ENCODE peak calls at places on chromosomes 5 and 9, in nine cellular contexts. One of them, this sample, is unnamed.
A peak's percentile ranks its signal among the peaks of the same experiment; 100 is the strongest.

GRCh38 chr9:120928015-120928719 is 1.6 kb upstream of the TRAF1 start:
- DNase-seq in cardiac muscle cell: no peak
- DNase-seq in PC-9: peak; percentile 11
- DNase-seq in fibroblast of lung: no peak
- DNase-seq in A549: no peak
- DNase-seq in uterus: peak; percentile 59
- DNase-seq in breast epithelium: no peak
- DNase-seq in left lung: peak; percentile 88
- DNase-seq in pancreas: peak; percentile 49
- DNase-seq in this sample: peak; percentile 40

GRCh38 chr9:130321082-130321481 is 55.5 kb downstream of the HMCN2 start:
- DNase-seq in left lung: peak; percentile 36
- DNase-seq in pancreas: no peak
- DNase-seq in PC-9: no peak
- DNase-seq in A549: no peak
- DNase-seq in breast epithelium: no peak
- DNase-seq in cardiac muscle cell: no peak
- DNase-seq in fibroblast of lung: no peak
- DNase-seq in uterus: no peak
- DNase-seq in this sample: no peak

GRCh38 chr5:102107865-102108264 is 188.2 kb downstream of the SLCO4C1 start:
- DNase-seq in pancreas: no peak
- DNase-seq in breast epithelium: no peak
- DNase-seq in A549: no peak
- DNase-seq in PC-9: no peak
- DNase-seq in cardiac muscle cell: no peak
- DNase-seq in fibroblast of lung: no peak
- DNase-seq in uterus: no peak
- DNase-seq in left lung: no peak
- DNase-seq in this sample: no peak

GRCh38 chr5:139246394-139246793 is 47.1 kb upstream of the MATR3 start:
- DNase-seq in A549: no peak
- DNase-seq in pancreas: no peak
- DNase-seq in fibroblast of lung: no peak
- DNase-seq in uterus: no peak
- DNase-seq in breast epithelium: no peak
- DNase-seq in left lung: peak; percentile 65
- DNase-seq in cardiac muscle cell: no peak
- DNase-seq in PC-9: peak; percentile 11
- DNase-seq in this sample: no peak

GRCh38 chr5:99771296-99771695 is 763.9 kb upstream of the FAM174A start:
- DNase-seq in fibroblast of lung: peak; percentile 2
- DNase-seq in uterus: no peak
- DNase-seq in pancreas: no peak
- DNase-seq in PC-9: no peak
- DNase-seq in cardiac muscle cell: no peak
- DNase-seq in breast epithelium: no peak
- DNase-seq in A549: no peak
- DNase-seq in left lung: no peak
- DNase-seq in this sample: no peak

GRCh38 chr9:103942171-103942570 is 151.9 kb upstream of the SMC2 start:
- DNase-seq in pancreas: no peak
- DNase-seq in uterus: no peak
- DNase-seq in PC-9: no peak
- DNase-seq in left lung: no peak
- DNase-seq in cardiac muscle cell: no peak
- DNase-seq in breast epithelium: no peak
- DNase-seq in fibroblast of lung: no peak
- DNase-seq in A549: no peak
- DNase-seq in this sample: no peak

GRCh38 chr5:207599-207998 is 10.4 kb downstream of the CCDC127 start:
- DNase-seq in uterus: no peak
- DNase-seq in PC-9: no peak
- DNase-seq in cardiac muscle cell: no peak
- DNase-seq in pancreas: no peak
- DNase-seq in left lung: no peak
- DNase-seq in fibroblast of lung: no peak
- DNase-seq in A549: no peak
- DNase-seq in breast epithelium: no peak
- DNase-seq in this sample: no peak

GRCh38 chr9:89679006-89679395 is 74.2 kb downstream of the GADD45G start:
- DNase-seq in cardiac muscle cell: no peak
- DNase-seq in left lung: no peak
- DNase-seq in PC-9: no peak
- DNase-seq in fibroblast of lung: no peak
- DNase-seq in breast epithelium: no peak
- DNase-seq in A549: no peak
- DNase-seq in pancreas: no peak
- DNase-seq in uterus: no peak
- DNase-seq in this sample: no peak

GRCh38 chr5:145666591-145666990 is 168.6 kb downstream of the PRELID2 start:
- DNase-seq in left lung: no peak
- DNase-seq in breast epithelium: no peak
- DNase-seq in A549: no peak
- DNase-seq in PC-9: no peak
- DNase-seq in cardiac muscle cell: no peak
- DNase-seq in fibroblast of lung: no peak
- DNase-seq in pancreas: no peak
- DNase-seq in uterus: no peak
- DNase-seq in this sample: no peak

GRCh38 chr9:21428235-21428634 is 12.0 kb upstream of the IFNA1 start:
- DNase-seq in PC-9: no peak
- DNase-seq in fibroblast of lung: no peak
- DNase-seq in cardiac muscle cell: no peak
- DNase-seq in left lung: no peak
- DNase-seq in A549: no peak
- DNase-seq in uterus: no peak
- DNase-seq in breast epithelium: no peak
- DNase-seq in pancreas: no peak
- DNase-seq in this sample: no peak

GRCh38 chr5:53035868-53036381 is 46.8 kb downstream of the ITGA2 start:
- DNase-seq in uterus: no peak
- DNase-seq in pancreas: no peak
- DNase-seq in A549: peak; percentile 48
- DNase-seq in cardiac muscle cell: no peak
- DNase-seq in fibroblast of lung: peak; percentile 39
- DNase-seq in PC-9: no peak
- DNase-seq in left lung: no peak
- DNase-seq in breast epithelium: no peak
- DNase-seq in this sample: no peak

GRCh38 chr5:6096101-6096500 is 282.2 kb downstream of the MED10 start:
- DNase-seq in left lung: no peak
- DNase-seq in PC-9: no peak
- DNase-seq in A549: no peak
- DNase-seq in fibroblast of lung: no peak
- DNase-seq in pancreas: no peak
- DNase-seq in cardiac muscle cell: no peak
- DNase-seq in uterus: no peak
- DNase-seq in breast epithelium: no peak
- DNase-seq in this sample: no peak

GRCh38 chr5:177023247-177023703 is 779 bp downstream of the ZNF346 start:
- DNase-seq in left lung: no peak
- DNase-seq in fibroblast of lung: no peak
- DNase-seq in cardiac muscle cell: peak; percentile 15
- DNase-seq in pancreas: no peak
- DNase-seq in A549: no peak
- DNase-seq in PC-9: peak; percentile 13
- DNase-seq in breast epithelium: no peak
- DNase-seq in uterus: no peak
- DNase-seq in this sample: no peak

GRCh38 chr9:38141751-38142150 is 72.7 kb upstream of the SHB start:
- DNase-seq in A549: peak; percentile 21
- DNase-seq in cardiac muscle cell: no peak
- DNase-seq in left lung: no peak
- DNase-seq in pancreas: no peak
- DNase-seq in fibroblast of lung: peak; percentile 61
- DNase-seq in breast epithelium: no peak
- DNase-seq in PC-9: no peak
- DNase-seq in uterus: no peak
- DNase-seq in this sample: no peak

DNA sequence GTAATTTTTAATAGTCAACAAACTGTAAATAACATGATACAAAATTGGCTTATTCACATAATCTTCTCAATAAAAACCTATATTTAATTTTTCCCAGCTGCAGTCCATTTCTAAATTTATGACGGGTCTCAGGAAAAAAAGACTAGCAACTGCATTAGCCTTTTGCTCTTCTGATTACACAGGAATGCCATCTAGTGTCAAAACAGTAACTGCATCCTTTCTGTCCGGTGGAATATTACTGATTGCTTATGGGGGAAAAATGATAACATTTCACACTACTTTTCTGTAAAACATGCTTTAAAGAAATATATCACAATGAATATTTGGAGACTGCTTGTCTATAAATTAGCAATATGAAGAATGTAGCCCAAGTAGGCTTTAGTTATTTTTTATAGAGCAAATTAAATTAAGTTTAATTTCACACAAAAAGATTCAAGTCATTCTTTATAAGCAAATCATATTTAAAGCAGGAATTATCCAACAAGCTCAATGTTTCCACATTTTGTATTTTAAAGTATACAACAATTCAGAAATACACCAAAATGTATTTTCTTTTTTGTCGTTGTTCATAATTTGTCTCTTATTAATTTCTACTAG is 534.7 kb downstream of the CDH10 start:
- DNase-seq in PC-9: no peak
- DNase-seq in A549: peak; percentile 43
- DNase-seq in left lung: no peak
- DNase-seq in uterus: no peak
- DNase-seq in breast epithelium: no peak
- DNase-seq in cardiac muscle cell: peak; percentile 32
- DNase-seq in fibroblast of lung: peak; percentile 17
- DNase-seq in pancreas: no peak
- DNase-seq in this sample: no peak
- TF ChIP-seq CTCF in PC-9: peak; percentile 70
- TF ChIP-seq CTCF in A549: peak; percentile 59
- TF ChIP-seq CTCF in left lung: peak; percentile 22
- TF ChIP-seq CTCF in uterus: no peak
- TF ChIP-seq CTCF in breast epithelium: peak; percentile 31
- TF ChIP-seq CTCF in cardiac muscle cell: peak; percentile 41
- TF ChIP-seq CTCF in fibroblast of lung: peak; percentile 37
- TF ChIP-seq CTCF in pancreas: peak; percentile 20
- TF ChIP-seq CTCF in this sample: no peak

DNA sequence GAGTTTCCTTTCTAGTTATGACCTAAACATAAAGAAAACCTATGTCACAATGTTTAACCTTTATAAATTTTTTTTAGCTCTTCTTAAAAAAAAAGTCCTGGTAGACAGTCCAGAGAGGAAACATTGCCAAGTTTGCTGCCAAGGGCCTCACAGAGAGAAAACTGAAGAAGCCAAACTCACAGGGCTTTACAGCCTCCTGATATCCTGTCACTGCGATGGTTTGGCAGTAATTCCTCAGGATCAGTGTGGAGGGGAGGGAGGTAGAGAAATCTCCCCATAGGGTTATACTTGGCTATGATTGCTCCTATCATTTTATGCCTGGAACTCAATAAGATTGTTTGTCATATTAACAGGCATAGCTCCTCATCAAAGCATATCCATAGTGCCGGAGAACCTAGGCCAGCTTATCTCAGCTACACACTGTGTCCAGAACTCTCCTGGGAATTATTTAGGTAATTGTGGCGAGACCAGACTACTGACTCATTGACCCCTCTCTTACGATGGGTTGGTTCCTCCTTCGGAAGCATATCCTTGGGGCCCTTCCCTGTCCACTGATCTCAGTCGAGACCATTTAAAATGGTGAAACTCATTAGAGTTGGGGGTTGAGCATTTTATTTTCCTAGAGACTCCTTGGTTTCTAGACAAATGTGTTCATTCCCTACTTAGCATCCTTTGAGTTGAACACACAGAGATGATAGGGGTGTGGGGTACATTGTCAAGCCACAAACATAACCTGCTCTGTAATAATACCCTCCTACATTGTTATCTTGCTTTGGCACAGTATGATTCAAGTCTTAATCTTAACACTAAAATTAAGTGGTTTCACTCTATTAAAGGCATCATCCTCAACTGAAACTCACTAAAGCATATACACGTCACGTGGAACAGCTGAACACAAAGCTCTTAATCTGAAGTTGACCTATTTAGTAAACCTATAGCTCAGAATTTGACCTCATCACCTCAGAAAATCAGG is 53.4 kb upstream of the TMC1 start:
- DNase-seq in left lung: no peak
- DNase-seq in uterus: no peak
- DNase-seq in cardiac muscle cell: no peak
- DNase-seq in pancreas: no peak
- DNase-seq in fibroblast of lung: no peak
- DNase-seq in A549: no peak
- DNase-seq in breast epithelium: no peak
- DNase-seq in PC-9: no peak
- DNase-seq in this sample: no peak
- H3K27ac ChIP-seq in left lung: no peak overlapping the region
- H3K27ac ChIP-seq in uterus: no peak overlapping the region
- H3K27ac ChIP-seq in cardiac muscle cell: no peak overlapping the region
- H3K27ac ChIP-seq in pancreas: no peak overlapping the region
- H3K27ac ChIP-seq in fibroblast of lung: no peak overlapping the region
- H3K27ac ChIP-seq in A549: peak overlapping the region; percentile 53
- H3K27ac ChIP-seq in breast epithelium: no peak overlapping the region
- H3K27ac ChIP-seq in PC-9: no peak overlapping the region
- H3K27ac ChIP-seq in this sample: no peak overlapping the region

GRCh38 chr5:178560911-178561310 is 29.3 kb downstream of the COL23A1 start:
- DNase-seq in breast epithelium: no peak
- DNase-seq in left lung: no peak
- DNase-seq in pancreas: no peak
- DNase-seq in PC-9: no peak
- DNase-seq in cardiac muscle cell: no peak
- DNase-seq in A549: no peak
- DNase-seq in uterus: no peak
- DNase-seq in fibroblast of lung: no peak
- DNase-seq in this sample: no peak
- H3K9me3 ChIP-seq in breast epithelium: no peaks in the 10 kb centered on the region
- H3K9me3 ChIP-seq in left lung: no peaks in the 10 kb centered on the region
- H3K9me3 ChIP-seq in pancreas: no peaks in the 10 kb centered on the region
- H3K9me3 ChIP-seq in PC-9: no peaks in the 10 kb centered on the region
- H3K9me3 ChIP-seq in cardiac muscle cell: no peaks in the 10 kb centered on the region
- H3K9me3 ChIP-seq in A549: peaks cover 13% of the 10 kb centered on the region
- H3K9me3 ChIP-seq in uterus: no peaks in the 10 kb centered on the region
- H3K9me3 ChIP-seq in fibroblast of lung: no peaks in the 10 kb centered on the region
- H3K9me3 ChIP-seq in this sample: no peaks in the 10 kb centered on the region

GRCh38 chr5:174307031-174307408 is 261.5 kb downstream of the NSG2 start:
- DNase-seq in PC-9: no peak
- DNase-seq in left lung: no peak
- DNase-seq in fibroblast of lung: no peak
- DNase-seq in uterus: no peak
- DNase-seq in breast epithelium: no peak
- DNase-seq in cardiac muscle cell: no peak
- DNase-seq in pancreas: no peak
- DNase-seq in A549: no peak
- DNase-seq in this sample: no peak
- TF ChIP-seq CTCF in PC-9: no peak
- TF ChIP-seq CTCF in left lung: no peak
- TF ChIP-seq CTCF in fibroblast of lung: no peak
- TF ChIP-seq CTCF in uterus: no peak
- TF ChIP-seq CTCF in breast epithelium: no peak
- TF ChIP-seq CTCF in cardiac muscle cell: no peak
- TF ChIP-seq CTCF in pancreas: no peak
- TF ChIP-seq CTCF in A549: no peak
- TF ChIP-seq CTCF in this sample: no peak

DNA sequence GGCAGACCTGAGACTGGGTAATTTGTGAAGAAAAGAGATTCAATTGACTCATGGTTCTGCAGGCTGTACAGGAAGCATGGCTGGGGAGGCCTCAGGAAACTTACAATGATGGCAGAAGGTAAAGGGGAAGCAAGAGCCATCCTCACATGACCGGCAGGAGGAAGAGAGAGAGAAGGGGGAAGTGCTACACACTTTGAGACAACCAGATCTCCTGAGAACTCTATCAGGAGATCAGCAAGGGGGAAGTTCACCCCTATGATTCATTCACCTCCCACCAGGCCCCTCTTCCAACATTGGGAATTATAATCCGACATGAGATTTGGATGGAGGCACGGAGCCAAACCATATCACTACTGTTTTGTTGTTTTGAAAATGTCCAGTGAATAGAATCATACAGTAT is 110.2 kb downstream of the DAPK1 start:
- DNase-seq in fibroblast of lung: no peak
- DNase-seq in left lung: no peak
- DNase-seq in PC-9: no peak
- DNase-seq in uterus: no peak
- DNase-seq in breast epithelium: no peak
- DNase-seq in pancreas: no peak
- DNase-seq in cardiac muscle cell: no peak
- DNase-seq in A549: no peak
- DNase-seq in this sample: no peak
- H3K27ac ChIP-seq in fibroblast of lung: no peak overlapping the region
- H3K27ac ChIP-seq in left lung: no peak overlapping the region
- H3K27ac ChIP-seq in PC-9: peak overlapping the region; percentile 88
- H3K27ac ChIP-seq in uterus: no peak overlapping the region
- H3K27ac ChIP-seq in breast epithelium: no peak overlapping the region
- H3K27ac ChIP-seq in pancreas: no peak overlapping the region
- H3K27ac ChIP-seq in cardiac muscle cell: no peak overlapping the region
- H3K27ac ChIP-seq in A549: peak overlapping the region; percentile 76
- H3K27ac ChIP-seq in this sample: no peak overlapping the region